ENCODE peak calls at places on chromosomes 4 and X, in five cellular contexts. D, S, X, T and Y are unnamed samples. For H3K9me3, the result is how much of the 10 kb centered on the place peaks cover.

GRCh38 chrX:45758738-45759397 is 558.2 kb upstream of the DIPK2B start:
- DNase-seq in X (no peak), S (no peak), T (no peak), D (peak), Y (no peak)

GRCh38 chrX:11504234-11504633 is 161.5 kb downstream of the ARHGAP6 start:
- DNase-seq in X (no peak), D (no peak), S (no peak), T (no peak), Y (no peak)

GRCh38 chr4:186942745-186943606 is 219.3 kb upstream of the FAT1 start:
- DNase-seq in D (peak), T (no peak), X (peak), S (no peak), Y (no peak)

GRCh38 chrX:52983526-52983925 is 25.2 kb upstream of the FAM156A start:
- DNase-seq in T (no peak), S (no peak), X (no peak), D (no peak), Y (no peak)

GRCh38 chr4:39032218-39033085 is at the start of gene TMEM156:
- DNase-seq in T (no peak), S (no peak), X (no peak), D (peak), Y (no peak)

GRCh38 chr4:174686826-174687225 is 142.2 kb downstream of the GLRA3 start:
- DNase-seq in S (no peak), T (no peak), D (no peak), X (no peak), Y (no peak)

GRCh38 chr4:3257125-3257690 is 8.2 kb downstream of the MSANTD1 start:
- DNase-seq in D (no peak), S (peak), T (no peak), X (peak), Y (peak)

GRCh38 chrX:149372861-149373260 is 132.2 kb downstream of the IDS start:
- DNase-seq in S (no peak), X (no peak), D (no peak), T (no peak), Y (no peak)

GRCh38 chrX:43592597-43592996 is 63.5 kb upstream of the MAOA start:
- DNase-seq in X (no peak), S (no peak), D (no peak), T (no peak), Y (no peak)

GRCh38 chrX:153521034-153521433 is 3.6 kb downstream of the ATP2B3 start:
- DNase-seq in S (no peak), T (no peak), X (no peak), D (peak), Y (no peak)

GRCh38 chr4:154982187-154983047 is 201.3 kb downstream of the RBM46 start:
- DNase-seq in S (peak), D (peak), T (peak), X (peak), Y (peak)

GRCh38 chr4:169205146-169205806 is 65.5 kb downstream of the SH3RF1 start:
- DNase-seq in S (no peak), D (no peak), T (no peak), X (no peak), Y (no peak)

GRCh38 chrX:129655547-129656248 is 942 bp upstream of the APLN start:
- DNase-seq in X (no peak), S (no peak), T (peak), D (no peak), Y (no peak)

GRCh38 chr4:13160906-13161305 is 323.2 kb downstream of the RAB28 start:
- DNase-seq in X (no peak), T (no peak), D (peak), S (no peak), Y (no peak)

GRCh38 chr4:41339812-41340809 is 83.4 kb downstream of the UCHL1 start:
- DNase-seq in X (no peak), S (no peak), T (no peak), D (peak), Y (no peak)

GRCh38 chrX:35696760-35697234 is 101.3 kb upstream of the MAGEB16 start:
- DNase-seq in D (no peak), T (no peak), X (no peak), S (no peak), Y (no peak)

GRCh38 chr4:139919513-139919912 is 234.5 kb downstream of the MAML3 start:
- DNase-seq in T (no peak), D (peak), S (no peak), X (no peak), Y (no peak)

GRCh38 chrX:55008571-55009358 is 8.6 kb downstream of the APEX2 start:
- DNase-seq in D (peak), T (no peak), S (no peak), X (no peak), Y (no peak)

GRCh38 chrX:131845201-131845600 is 177.9 kb upstream of the STK26 start:
- DNase-seq in T (no peak), D (no peak), X (no peak), S (no peak), Y (no peak)

GRCh38 chr4:186297013-186297645 is 31.1 kb downstream of the F11 start:
- DNase-seq in D (peak), X (peak), T (no peak), S (no peak), Y (no peak)

GRCh38 chrX:150543230-150544155 is 24.9 kb upstream of the MTM1 start:
- DNase-seq in T (no peak), S (no peak), D (no peak), X (no peak), Y (no peak)

GRCh38 chr4:38684271-38684670 is 20.3 kb downstream of the KLF3 start:
- DNase-seq in X (no peak), T (no peak), S (no peak), D (no peak), Y (no peak)

GRCh38 chr4:170015285-170015684 is 10.9 kb downstream of the MFAP3L start:
- DNase-seq in S (no peak), X (no peak), D (no peak), T (no peak), Y (no peak)

GRCh38 chrX:119887721-119888425 is 7.8 kb upstream of the AKAP14 start:
- DNase-seq in X (peak), S (peak), T (no peak), D (peak), Y (peak)

GRCh38 chr4:79325436-79325835 is 425 bp downstream of the NAA11 start:
- DNase-seq in X (no peak), D (no peak), S (no peak), T (no peak), Y (no peak)

GRCh38 chr4:23635468-23635867 is 254.4 kb downstream of the PPARGC1A start:
- DNase-seq in X (no peak), T (no peak), S (no peak), D (no peak), Y (no peak)

GRCh38 chr4:72286185-72286584 is 254.4 kb downstream of the NPFFR2 start:
- DNase-seq in T (no peak), X (no peak), D (peak), S (no peak), Y (no peak)

GRCh38 chr4:136651278-136651667 is 881.0 kb downstream of the PCDH18 start:
- DNase-seq in T (no peak), D (peak), S (no peak), X (no peak), Y (no peak)

GRCh38 chr4:11470709-11471441 is 42.2 kb upstream of the HS3ST1 start:
- DNase-seq in S (no peak), X (no peak), D (no peak), T (no peak), Y (no peak)

GRCh38 chr4:5572751-5573150 is 135.6 kb downstream of the EVC2 start:
- DNase-seq in D (no peak), X (no peak), T (no peak), S (no peak), Y (no peak)

GRCh38 chr4:152160236-152160800 is 375.6 kb downstream of the FBXW7 start:
- DNase-seq in X (no peak), T (no peak), D (no peak), S (no peak), Y (no peak)

GRCh38 chr4:121439669-121440068 is 58.9 kb upstream of the QRFPR start:
- DNase-seq in D (no peak), S (no peak), X (no peak), T (no peak), Y (no peak)

GRCh38 chr4:6225469-6225868 is 25.1 kb upstream of the JAKMIP1 start:
- DNase-seq in T (no peak), X (peak), D (peak), S (peak), Y (peak)

GRCh38 chr4:135508006-135508714 is 1306.6 kb upstream of the PABPC4L start:
- DNase-seq in T (no peak), D (peak), X (no peak), S (no peak), Y (no peak)

GRCh38 chrX:72037601-72038000 is 94.1 kb downstream of the RTL5 start:
- DNase-seq in D (no peak), S (no peak), X (no peak), T (no peak), Y (no peak)
- H3K4me3 ChIP-seq in D (no peak), S (no peak), X (no peak), T (no peak), Y (no peak)

DNA sequence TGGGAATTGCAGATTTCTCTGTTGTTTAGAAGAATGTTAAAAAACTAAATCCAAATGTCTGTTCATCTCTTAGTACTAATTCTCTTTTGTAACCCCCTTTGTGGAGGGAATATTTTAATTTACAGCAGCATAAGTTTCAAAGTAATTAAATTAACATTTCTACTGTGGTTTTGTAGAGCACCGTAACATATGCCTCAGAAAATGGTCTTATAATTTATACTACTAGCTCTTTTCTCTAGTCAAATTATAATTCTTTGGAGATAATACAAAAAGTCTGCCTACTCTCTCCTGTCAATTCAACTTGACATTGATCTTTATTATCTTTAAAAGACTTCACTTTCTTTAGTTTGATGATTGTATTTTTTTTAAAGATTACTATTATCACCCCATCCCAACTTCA is 759.0 kb downstream of the ADGRL3 start:
- DNase-seq in D (no peak), S (no peak), X (no peak), T (no peak), Y (no peak)
- H3K9me3 ChIP-seq in D (under half), S (under half), X (under half), T (under half), Y (under half)

DNA sequence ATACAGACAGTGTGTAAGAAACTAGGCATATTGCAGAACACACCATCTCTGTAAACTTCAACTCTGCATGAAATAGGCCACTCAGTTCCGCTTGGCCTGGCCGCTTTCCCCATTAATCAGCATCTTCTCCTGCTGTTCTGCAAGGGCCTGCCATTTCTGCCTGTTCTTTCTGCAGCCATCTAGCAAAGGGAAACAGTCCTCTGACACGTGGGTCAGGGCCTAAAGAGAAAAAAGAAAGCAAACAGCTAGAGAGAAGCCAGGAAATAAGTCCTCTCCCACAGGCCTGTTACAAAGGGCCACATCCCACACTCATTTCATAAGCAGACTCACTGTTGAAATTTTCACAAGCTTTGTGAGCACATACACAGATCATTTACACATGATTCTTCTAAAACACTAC is 130.1 kb downstream of the PDE5A start:
- DNase-seq in T (no peak), X (no peak), D (peak), S (no peak), Y (peak)
- H3K4me3 ChIP-seq in T (no peak), X (no peak), D (no peak), S (no peak), Y (no peak)

DNA sequence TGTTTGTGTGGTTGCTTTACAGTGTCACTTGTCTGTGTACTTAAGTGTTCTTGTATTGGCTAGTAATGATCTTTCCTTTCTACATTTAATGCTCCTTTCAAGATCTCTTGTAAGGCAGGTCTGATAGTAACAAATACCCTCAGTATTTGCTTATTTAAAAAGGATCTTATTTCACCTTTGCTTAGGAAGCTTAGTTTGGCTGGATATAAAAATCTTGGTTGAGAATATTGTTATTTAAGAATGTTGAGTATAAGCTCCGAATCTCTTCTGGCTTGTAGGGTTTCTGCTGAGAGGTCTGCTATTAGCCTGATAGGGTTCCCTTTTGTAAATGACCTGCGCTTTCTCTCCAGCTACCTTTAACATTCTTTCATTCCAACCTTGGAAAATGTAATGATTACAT is 35.7 kb downstream of the LCORL start:
- DNase-seq in S (no peak), D (no peak), X (no peak), T (no peak), Y (no peak)
- H3K9me3 ChIP-seq in S (under half), D (under half), X (under half), T (under half), Y (under half)

GRCh38 chr4:138259296-138259695 is 17.1 kb upstream of the SLC7A11 start:
- DNase-seq in T (no peak), D (no peak), S (no peak), X (no peak), Y (no peak)

GRCh38 chr4:138262058-138262838 is 20.1 kb upstream of the SLC7A11 start:
- DNase-seq in T (no peak), D (no peak), S (no peak), X (no peak), Y (no peak)

GRCh38 chr4:138263438-138263837 is 21.3 kb upstream of the SLC7A11 start:
- DNase-seq in D (peak), T (no peak), S (no peak), X (no peak), Y (no peak)

GRCh38 chr4:138256608-138257007 is 14.5 kb upstream of the SLC7A11 start:
- DNase-seq in X (no peak), T (no peak), D (no peak), S (no peak), Y (no peak)

GRCh38 chr4:138259801-138260200 is 17.7 kb upstream of the SLC7A11 start:
- DNase-seq in X (no peak), T (no peak), D (peak), S (no peak), Y (no peak)
- H3K4me3 ChIP-seq in X (no peak), T (no peak), D (no peak), S (no peak), Y (no peak)

DNA sequence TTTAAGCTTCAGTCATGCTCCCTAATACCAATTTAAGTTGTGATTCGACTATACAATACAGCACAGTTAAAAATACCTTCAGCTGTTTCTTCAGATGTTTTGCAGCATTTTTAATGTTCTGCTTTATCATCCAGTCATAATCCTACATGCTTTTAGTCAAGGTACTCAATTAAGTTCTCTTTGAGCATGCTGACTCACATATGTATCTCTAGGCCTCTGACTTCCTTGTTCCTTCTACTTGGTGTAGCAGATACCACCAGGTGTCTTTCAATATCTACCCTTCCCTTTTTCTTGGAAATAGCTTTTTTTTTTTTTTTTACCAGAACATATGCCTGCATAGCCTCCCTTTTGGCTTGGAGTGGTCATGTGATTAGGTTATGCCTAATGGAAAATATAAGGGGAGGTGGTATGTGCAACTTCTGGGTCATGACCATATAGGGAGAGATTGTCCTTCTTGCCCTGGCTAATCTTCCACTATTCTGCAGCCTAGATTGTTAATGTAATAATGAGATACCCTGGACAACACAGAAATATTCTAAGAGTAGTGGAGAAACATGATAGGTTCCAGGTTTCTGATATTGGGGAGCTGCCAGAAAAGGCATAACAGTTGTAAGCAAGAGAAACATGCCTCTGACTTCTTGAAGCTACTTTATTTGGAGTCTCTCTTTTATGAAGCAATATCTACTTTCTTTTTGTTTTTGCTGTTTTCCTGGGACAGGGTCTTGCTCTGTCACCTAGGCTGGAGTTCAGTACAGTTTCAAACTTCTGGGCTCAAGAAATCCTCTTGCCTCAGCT is 737.2 kb upstream of the SLIT2 start:
- DNase-seq in S (no peak), X (no peak), T (no peak), D (peak), Y (no peak)
- H3K9me3 ChIP-seq in S (under half), X (under half), T (under half), D (under half), Y (under half)

GRCh38 chr4:159298502-159298901 is 195.6 kb downstream of the RAPGEF2 start:
- DNase-seq in X (no peak), D (peak), S (no peak), T (no peak), Y (no peak)
- H3K4me3 ChIP-seq in X (no peak), D (no peak), S (no peak), T (no peak), Y (no peak)

DNA sequence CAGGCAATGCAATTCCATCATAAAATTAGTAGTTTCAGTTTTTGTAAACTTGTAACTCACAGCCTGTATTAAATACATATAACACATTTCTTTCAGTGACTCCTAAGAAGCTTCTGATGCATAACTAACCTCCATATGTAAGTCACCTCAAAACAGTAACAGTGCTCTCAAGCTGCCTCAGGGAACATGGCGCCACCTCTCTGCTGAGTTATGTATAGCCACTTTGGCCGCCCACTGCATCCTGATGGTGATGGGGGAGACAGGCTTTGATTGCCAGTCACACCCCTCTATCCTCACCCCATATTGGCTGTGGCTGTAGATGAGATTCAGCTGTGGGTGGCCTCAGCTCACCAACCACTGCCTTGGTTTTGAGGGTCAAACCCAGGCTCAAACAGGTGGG is 54.3 kb downstream of the LRBA start:
- DNase-seq in T (no peak), X (peak), S (no peak), D (no peak), Y (no peak)
- H3K9me3 ChIP-seq in T (under half), X (under half), S (under half), D (under half), Y (under half)

GRCh38 chr4:94140998-94141397 is 66.7 kb upstream of the SMARCAD1 start:
- DNase-seq in D (no peak), X (no peak), S (no peak), T (no peak), Y (no peak)

GRCh38 chr4:94131212-94131611 is 76.5 kb upstream of the SMARCAD1 start:
- DNase-seq in S (no peak), X (no peak), T (no peak), D (no peak), Y (no peak)

GRCh38 chr4:94139931-94140612 is 67.6 kb upstream of the SMARCAD1 start:
- DNase-seq in S (no peak), X (no peak), T (no peak), D (no peak), Y (no peak)

GRCh38 chr4:94135701-94136100 is 72.0 kb upstream of the SMARCAD1 start:
- DNase-seq in S (no peak), D (no peak), X (no peak), T (no peak), Y (no peak)
- H3K4me3 ChIP-seq in S (no peak), D (no peak), X (no peak), T (no peak), Y (no peak)

GRCh38 chrX:67648361-67648760 is 104.5 kb downstream of the AR start:
- DNase-seq in X (no peak), S (no peak), T (no peak), D (no peak), Y (no peak)
- H3K9me3 ChIP-seq in X (under half), S (under half), T (under half), D (under half), Y (under half)